ENCODE peak calls at places on chromosomes 3 and 15, in eight cellular contexts. F is stimulated activated naive CD8-positive, alpha-beta T cell treated with anti-CD3 and anti-CD28 coated beads, Interleukin-15, Interleukin-2, amounts not matched to agents 100 U/mL and 50 U/mL, for 24 hours; Z is CD8-positive, alpha-beta T cell; A is cardiac muscle cell; C is dorsolateral prefrontal cortex; U is mesenteric fat pad; D is hippocampal formation; J is activated naive CD8-positive, alpha-beta T cell treated with anti-CD3 and anti-CD28 coated beads, Interleukin-2, amount 50 U/mL, for 24 hours. P is an unnamed sample.

GRCh38 chr3:113096158-113096893 is 105.5 kb downstream of the GTPBP8 start:
- DNase-seq in U (no peak), Z (no peak), J (no peak), C (no peak), F (no peak), D (no peak), A (no peak), P (no peak)

GRCh38 chr3:45612918-45613602 is 18.5 kb downstream of the LIMD1 start:
- DNase-seq in U (no peak), A (no peak), C (no peak), J (no peak), F (no peak), Z (no peak), D (no peak), P (no peak)

GRCh38 chr3:69385723-69386483 is at the start of gene FRMD4B:
- DNase-seq in J (peak), A (peak), C (peak), Z (no peak), F (peak), U (peak), D (peak), P (no peak)

GRCh38 chr3:181713673-181714270 is 2.0 kb downstream of the SOX2 start:
- DNase-seq in F (no peak), D (no peak), A (no peak), C (no peak), Z (no peak), U (no peak), J (no peak), P (no peak)

GRCh38 chr3:158226429-158226828 is 116.5 kb downstream of the RSRC1 start:
- DNase-seq in J (no peak), F (no peak), A (no peak), D (no peak), C (no peak), Z (no peak), U (no peak), P (no peak)

GRCh38 chr3:15171096-15171495 is 35.0 kb upstream of the CAPN7 start:
- DNase-seq in C (no peak), D (no peak), Z (no peak), A (no peak), J (no peak), U (no peak), F (no peak), P (no peak)

GRCh38 chr3:99366663-99367429 is 271.5 kb upstream of the COL8A1 start:
- DNase-seq in J (no peak), C (no peak), U (no peak), A (no peak), D (no peak), F (no peak), Z (no peak), P (no peak)

GRCh38 chr15:67341539-67341938 is 87.0 kb downstream of the IQCH start:
- DNase-seq in A (no peak), F (no peak), Z (no peak), D (no peak), C (no peak), U (no peak), J (no peak), P (no peak)

GRCh38 chr3:40581166-40581565 is 56.4 kb downstream of the ZNF621 start:
- DNase-seq in F (no peak), A (no peak), J (no peak), D (no peak), U (no peak), C (no peak), Z (no peak), P (no peak)

GRCh38 chr3:143652118-143652517 is 196.2 kb downstream of the SLC9A9 start:
- DNase-seq in J (no peak), C (no peak), A (no peak), Z (no peak), D (no peak), F (no peak), U (no peak), P (no peak)

GRCh38 chr15:39896101-39896500 is 24.0 kb downstream of the GPR176 start:
- DNase-seq in U (no peak), J (no peak), A (no peak), F (no peak), D (no peak), Z (no peak), C (no peak), P (no peak)

GRCh38 chr3:157136647-157137387 is 23.1 kb downstream of the CCNL1 start:
- DNase-seq in A (no peak), F (no peak), Z (no peak), J (no peak), D (no peak), C (no peak), U (no peak), P (no peak)

GRCh38 chr15:80804970-80805495 is 25.9 kb downstream of the CEMIP start:
- DNase-seq in Z (no peak), C (no peak), A (no peak), F (peak), J (peak), U (no peak), D (no peak), P (no peak)

GRCh38 chr15:99992611-99993231 is 259.5 kb upstream of the LYSMD4 start:
- DNase-seq in C (no peak), U (peak), J (no peak), A (no peak), D (no peak), Z (no peak), F (no peak), P (no peak)

GRCh38 chr3:182738583-182739514 is 54.5 kb upstream of the ATP11B start:
- DNase-seq in C (no peak), D (no peak), A (no peak), F (no peak), J (no peak), Z (no peak), U (no peak), P (no peak)

GRCh38 chr3:46670891-46671427 is 22.5 kb downstream of the ALS2CL start:
- DNase-seq in D (no peak), U (peak), A (no peak), C (peak), J (no peak), Z (no peak), F (peak), P (no peak)

GRCh38 chr3:109852283-109852682 is 514.9 kb upstream of the DPPA4 start:
- DNase-seq in A (no peak), U (no peak), C (no peak), Z (no peak), D (no peak), F (no peak), J (no peak), P (no peak)

GRCh38 chr3:66822059-66823009 is 175.8 kb upstream of the KBTBD8 start:
- DNase-seq in A (peak), U (no peak), J (peak), C (no peak), Z (peak), D (no peak), F (peak), P (peak)

GRCh38 chr3:183050706-183051105 is 48.6 kb downstream of the MCCC1 start:
- DNase-seq in J (no peak), C (no peak), Z (no peak), U (no peak), F (no peak), D (no peak), A (no peak), P (no peak)

GRCh38 chr3:194089357-194090177 is 46.4 kb upstream of the HES1 start:
- DNase-seq in A (no peak), F (peak), Z (no peak), D (no peak), C (no peak), J (peak), U (peak), P (peak)

GRCh38 chr15:25241241-25241801 is 197.5 kb downstream of the UBE3A start:
- DNase-seq in U (peak), F (no peak), D (no peak), J (no peak), C (peak), Z (no peak), A (no peak), P (no peak)

GRCh38 chr15:29790607-29791006 is 31.7 kb downstream of the TJP1 start:
- DNase-seq in D (no peak), A (no peak), U (no peak), C (no peak), J (no peak), Z (no peak), F (no peak), P (no peak)

GRCh38 chr15:100092034-100092433 is 249.7 kb downstream of the ADAMTS17 start:
- DNase-seq in C (no peak), Z (no peak), U (peak), A (no peak), F (no peak), D (no peak), J (no peak), P (no peak)